ENCODE peak calls at places on chromosome 16, in four cellular contexts. G is neural progenitor cell, Y is ascending aorta, Q is AG10803. P is an unnamed sample.

GRCh38 chr16:81293909-81294802 is 20.6 kb upstream of the GAN start:
- DNase-seq in G (no peak), Y (no peak), Q (no peak), P (no peak)

GRCh38 chr16:11181889-11182279 is 74.1 kb downstream of the SOCS1 start:
- DNase-seq in G (no peak), Y (no peak), Q (peak), P (no peak)

GRCh38 chr16:9055661-9056060 is 35.8 kb upstream of the HAPSTR1 start:
- DNase-seq in G (no peak), Y (no peak), Q (peak), P (no peak)

GRCh38 chr16:64615647-64616280 is 506.1 kb downstream of the CDH11 start:
- DNase-seq in G (peak), Y (no peak), Q (peak), P (no peak)

GRCh38 chr16:89633064-89633631 is 19.7 kb downstream of the DPEP1 start:
- DNase-seq in G (no peak), Y (no peak), Q (peak), P (no peak)

GRCh38 chr16:83653785-83654184 is 154.0 kb upstream of the HSBP1 start:
- DNase-seq in G (no peak), Y (no peak), Q (peak), P (no peak)

GRCh38 chr16:12210258-12210880 is 233.8 kb downstream of the SNX29 start:
- DNase-seq in G (no peak), Y (no peak), Q (no peak), P (no peak)

GRCh38 chr16:64540449-64540848 is 581.4 kb downstream of the CDH11 start:
- DNase-seq in G (no peak), Y (no peak), Q (no peak), P (no peak)

GRCh38 chr16:53094013-53094630 is 39.3 kb downstream of the CHD9 start:
- DNase-seq in G (no peak), Y (no peak), Q (no peak), P (peak)

GRCh38 chr16:11473728-11474127 is 113.0 kb downstream of the LITAF start:
- DNase-seq in G (no peak), Y (no peak), Q (no peak), P (no peak)

GRCh38 chr16:57386381-57386951 is 14.2 kb downstream of the CX3CL1 start:
- DNase-seq in G (no peak), Y (no peak), Q (peak), P (no peak)

GRCh38 chr16:20954574-20954973 is 54.0 kb downstream of the LYRM1 start:
- DNase-seq in G (no peak), Y (no peak), Q (no peak), P (no peak)

GRCh38 chr16:30551781-30552180 is 6.4 kb downstream of the ZNF764 start:
- DNase-seq in G (no peak), Y (no peak), Q (no peak), P (peak)

GRCh38 chr16:10368984-10369551 is 16.8 kb upstream of the ATF7IP2 start:
- DNase-seq in G (peak), Y (no peak), Q (no peak), P (no peak)

GRCh38 chr16:74896389-74897370 is 88.2 kb downstream of the WDR59 start:
- DNase-seq in G (no peak), Y (no peak), Q (peak), P (no peak)

GRCh38 chr16:56985288-56985961 is 3.9 kb upstream of the NLRC5 start:
- DNase-seq in G (no peak), Y (peak), Q (peak), P (no peak)

GRCh38 chr16:81224836-81225235 is 13.7 kb upstream of the BCO1 start:
- DNase-seq in G (no peak), Y (no peak), Q (no peak), P (no peak)

DNA sequence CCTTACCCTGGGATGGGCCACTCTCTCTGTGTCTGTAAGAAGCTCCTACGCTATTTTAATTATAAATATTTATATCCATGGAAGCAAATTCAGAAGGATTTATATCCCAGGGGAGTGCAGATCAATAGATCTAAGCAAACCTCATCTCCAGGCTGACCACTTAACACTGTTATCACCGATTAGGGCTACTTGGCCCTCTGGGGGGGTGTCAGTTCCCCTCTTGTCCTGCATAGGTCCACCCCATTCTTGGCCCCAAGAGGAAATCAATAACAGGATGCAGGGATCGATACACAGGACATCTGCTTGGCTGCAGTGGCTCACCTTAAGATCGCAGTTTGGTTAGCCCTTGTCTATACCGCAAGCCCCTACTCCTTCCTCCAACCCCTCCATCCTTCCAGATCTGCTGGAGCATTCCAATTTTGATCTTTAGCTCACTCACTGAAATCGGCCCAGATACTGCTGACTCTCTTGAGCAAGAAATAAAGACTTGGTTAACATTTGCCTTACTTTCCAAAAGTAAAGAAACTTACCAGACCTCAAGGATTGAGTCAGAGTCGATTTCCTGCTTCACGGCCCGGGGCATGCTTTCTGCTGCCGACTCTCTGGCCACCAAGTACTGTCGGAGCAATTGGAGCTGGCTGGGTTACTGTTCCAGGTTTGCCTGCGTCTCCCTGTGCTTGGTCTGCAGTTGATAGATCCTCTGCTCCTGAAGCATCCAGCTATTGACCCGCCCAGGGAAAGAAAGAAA is 112.3 kb upstream of the PMFBP1 start:
- DNase-seq in G (no peak), Y (no peak), Q (no peak), P (no peak)
- TF ChIP-seq CTCF in G (no peak), Y (no peak), Q (no peak), P (no peak)

GRCh38 chr16:49672753-49673152 is 183.2 kb downstream of the ZNF423 start:
- DNase-seq in G (no peak), Y (no peak), Q (no peak), P (no peak)
- TF ChIP-seq CTCF in G (no peak), Y (no peak), Q (no peak), P (no peak)

DNA sequence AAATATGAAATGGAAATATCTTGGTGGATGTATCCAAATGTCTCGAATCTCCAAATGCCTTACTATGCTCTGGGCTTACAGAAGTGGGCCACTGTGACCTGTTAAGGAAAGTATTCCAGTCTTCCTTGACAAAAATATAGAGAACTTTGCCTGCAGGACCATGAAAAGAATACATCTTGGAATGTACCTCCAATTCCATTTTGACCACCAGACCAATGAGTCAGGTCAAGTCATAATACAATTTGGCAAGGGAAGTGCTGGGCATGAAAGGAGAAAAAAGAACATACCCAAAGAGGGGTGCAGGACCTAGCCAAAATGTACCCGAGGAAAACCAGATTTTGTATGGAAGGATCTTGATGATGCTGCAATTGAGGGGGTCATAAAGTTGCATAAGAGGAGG is 1153.7 kb upstream of the GOT2 start:
- DNase-seq in G (no peak), Y (no peak), Q (no peak), P (no peak)
- TF ChIP-seq CTCF in G (no peak), Y (no peak), Q (no peak), P (no peak)

DNA sequence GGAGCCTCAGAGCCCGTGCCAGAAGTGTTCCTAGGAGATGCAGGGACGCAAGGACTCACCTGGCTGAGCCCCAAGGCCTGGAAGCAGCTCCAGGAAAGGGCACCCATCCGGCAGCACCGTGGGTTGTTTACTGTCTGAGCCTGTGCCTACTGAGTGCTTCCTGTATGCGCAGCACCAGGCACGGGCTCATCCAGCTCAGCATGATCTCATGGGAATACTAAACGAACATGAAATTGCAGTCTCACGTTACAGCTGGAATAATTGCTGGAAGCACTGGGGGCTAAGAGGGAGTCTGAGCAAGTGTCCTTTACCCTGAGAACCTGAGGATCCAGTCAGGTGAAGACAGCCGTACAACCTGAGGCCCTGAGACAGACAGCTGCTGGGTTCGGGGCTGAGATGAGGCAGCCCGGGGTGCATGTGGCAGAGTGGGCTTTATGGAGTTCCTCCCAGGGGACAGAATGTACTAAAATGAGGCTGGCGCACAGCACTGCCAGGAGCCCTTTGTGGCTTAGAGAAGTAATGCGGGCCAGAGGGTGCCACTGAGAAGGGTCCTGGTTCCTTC is 5.4 kb downstream of the CTRL start:
- DNase-seq in G (no peak), Y (no peak), Q (no peak), P (no peak)
- TF ChIP-seq CTCF in G (peak), Y (no peak), Q (no peak), P (no peak)

GRCh38 chr16:2174396-2175131 is 19.0 kb downstream of the TRAF7 start:
- DNase-seq in G (no peak), Y (no peak), Q (no peak), P (no peak)
- TF ChIP-seq CTCF in G (no peak), Y (no peak), Q (no peak), P (no peak)

GRCh38 chr16:73067671-73068545 is 20.0 kb upstream of the ZFHX3 start:
- DNase-seq in G (no peak), Y (no peak), Q (no peak), P (no peak)
- TF ChIP-seq CTCF in G (no peak), Y (no peak), Q (peak), P (no peak)

DNA sequence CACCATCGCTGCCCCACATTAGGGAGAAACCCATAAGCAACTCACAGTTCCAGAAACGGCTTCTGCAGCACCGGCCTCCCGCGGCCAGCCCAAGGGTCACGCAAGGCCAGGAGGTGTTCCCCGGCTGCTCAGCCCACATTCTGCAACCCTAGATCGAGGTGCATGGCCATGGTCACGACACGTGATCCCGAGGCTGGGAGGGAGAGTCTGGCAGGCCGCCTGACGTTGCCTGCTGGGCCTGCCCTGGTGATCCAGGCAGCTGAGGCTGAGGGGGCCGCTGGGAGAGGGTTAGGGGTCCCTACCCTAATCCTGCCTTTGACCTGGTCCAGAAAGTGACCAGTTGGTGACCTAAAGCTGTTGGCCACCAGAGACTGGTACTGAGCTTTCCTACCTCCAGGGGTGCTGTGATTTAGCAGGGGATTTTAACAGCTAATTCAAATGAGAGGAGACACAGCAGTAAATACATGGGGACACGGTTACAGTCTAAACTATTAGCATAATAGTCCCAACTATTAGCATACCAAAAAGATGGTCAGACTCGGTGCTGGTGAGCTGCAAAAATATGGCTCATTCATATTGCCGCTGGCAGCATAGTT is 97.4 kb upstream of the CIBAR2 start:
- DNase-seq in G (no peak), Y (no peak), Q (no peak), P (no peak)
- TF ChIP-seq CTCF in G (no peak), Y (no peak), Q (peak), P (no peak)

GRCh38 chr16:66169817-66170216 is 196.7 kb upstream of the CDH5 start:
- DNase-seq in G (no peak), Y (no peak), Q (no peak), P (no peak)

GRCh38 chr16:66166451-66166850 is 200.0 kb upstream of the CDH5 start:
- DNase-seq in G (no peak), Y (no peak), Q (no peak), P (no peak)

GRCh38 chr16:66165879-66166278 is 200.6 kb upstream of the CDH5 start:
- DNase-seq in G (no peak), Y (no peak), Q (no peak), P (no peak)

GRCh38 chr16:66168777-66169176 is 197.7 kb upstream of the CDH5 start:
- DNase-seq in G (no peak), Y (no peak), Q (no peak), P (no peak)

GRCh38 chr16:66167564-66168291 is 198.8 kb upstream of the CDH5 start:
- DNase-seq in G (peak), Y (no peak), Q (no peak), P (no peak)
- TF ChIP-seq CTCF in G (peak), Y (no peak), Q (peak), P (no peak)

DNA sequence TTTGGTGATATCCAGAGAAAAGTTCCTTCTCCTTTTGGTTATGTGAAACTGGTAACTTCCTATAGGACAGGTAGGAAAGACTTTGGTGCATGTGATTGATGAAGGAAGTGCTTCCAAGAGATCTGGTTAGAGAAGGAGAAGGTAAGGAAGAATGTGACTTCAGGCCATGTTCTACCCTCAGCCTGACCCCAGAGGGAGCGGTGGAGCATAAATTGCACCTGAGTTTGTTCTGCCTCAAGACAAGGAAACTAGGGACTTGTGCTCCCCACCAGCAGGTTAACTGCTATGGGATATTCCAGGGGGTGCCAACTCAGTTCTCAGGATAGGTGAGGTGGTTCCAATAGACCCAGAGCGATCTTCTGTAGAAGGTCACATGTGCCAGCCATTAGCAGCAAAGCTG is 299.3 kb upstream of the XYLT1 start:
- DNase-seq in G (no peak), Y (no peak), Q (no peak), P (no peak)
- TF ChIP-seq CTCF in G (no peak), Y (no peak), Q (no peak), P (no peak)

GRCh38 chr16:59195242-59195641 is 461.1 kb upstream of the GOT2 start:
- DNase-seq in G (no peak), Y (no peak), Q (no peak), P (no peak)
- TF ChIP-seq CTCF in G (no peak), Y (no peak), Q (no peak), P (no peak)